ENCODE peak calls at places on chromosome 1, in ten cellular contexts. J, D, Q, B, U, E, X, A, L and Z are unnamed samples.

GRCh38 chr1:79005945-79006344 is 585 bp downstream of the ADGRL4 start:
- DNase-seq in J (peak; percentile 47), D (no peak), Q (no peak), B (no peak), U (no peak), E (no peak), X (no peak), A (no peak), L (no peak), Z (no peak)

GRCh38 chr1:55257958-55258357 is 42.8 kb upstream of the USP24 start:
- DNase-seq in J (no peak), D (no peak), Q (no peak), B (peak; percentile 52), U (no peak), E (no peak), X (no peak), A (no peak), L (no peak), Z (no peak)

GRCh38 chr1:234763910-234764309 is 153.9 kb upstream of the IRF2BP2 start:
- DNase-seq in J (no peak), D (no peak), Q (no peak), B (no peak), U (no peak), E (no peak), X (no peak), A (no peak), L (no peak), Z (no peak)

GRCh38 chr1:175679931-175680652 is 63.3 kb downstream of the TNR start:
- DNase-seq in J (no peak), D (peak; percentile 88), Q (no peak), B (no peak), U (no peak), E (no peak), X (no peak), A (no peak), L (no peak), Z (no peak)

GRCh38 chr1:104648269-104648691 is 898.6 kb downstream of the AMY1C start:
- DNase-seq in J (no peak), D (peak; percentile 60), Q (peak; percentile 3), B (peak; percentile 5), U (no peak), E (no peak), X (no peak), A (no peak), L (no peak), Z (no peak)

GRCh38 chr1:224773646-224774045 is 155.8 kb upstream of the DNAH14 start:
- DNase-seq in J (no peak), D (no peak), Q (no peak), B (no peak), U (no peak), E (no peak), X (no peak), A (no peak), L (no peak), Z (no peak)

GRCh38 chr1:91871994-91872393 is 14.0 kb downstream of the TGFBR3 start:
- DNase-seq in J (peak; percentile 29), D (no peak), Q (no peak), B (peak; percentile 44), U (no peak), E (no peak), X (no peak), A (no peak), L (no peak), Z (no peak)

GRCh38 chr1:20440785-20441200 is 45.2 kb downstream of the CAMK2N1 start:
- DNase-seq in J (peak; percentile 14), D (peak; percentile 88), Q (peak; percentile 42), B (peak; percentile 60), U (peak; percentile 35), E (peak; percentile 37), X (peak; percentile 45), A (peak; percentile 51), L (no peak), Z (no peak)

GRCh38 chr1:171909711-171910110 is 68.4 kb downstream of the DNM3 start:
- DNase-seq in J (peak; percentile 25), D (no peak), Q (no peak), B (no peak), U (no peak), E (no peak), X (no peak), A (no peak), L (no peak), Z (no peak)

GRCh38 chr1:206770531-206771352 is at the start of gene IL19:
- DNase-seq in J (peak; percentile 60), D (peak; percentile 57), Q (no peak), B (peak; percentile 76), U (no peak), E (no peak), X (no peak), A (no peak), L (no peak), Z (no peak)

GRCh38 chr1:236103646-236104218 is 38.6 kb upstream of the GPR137B start:
- DNase-seq in J (peak; percentile 63), D (peak; percentile 75), Q (peak; percentile 65), B (peak; percentile 49), U (peak; percentile 24), E (peak; percentile 46), X (peak; percentile 50), A (peak; percentile 55), L (no peak), Z (peak; percentile 65)

GRCh38 chr1:197585809-197586208 is 189.5 kb downstream of the DENND1B start:
- DNase-seq in J (no peak), D (no peak), Q (no peak), B (no peak), U (no peak), E (no peak), X (no peak), A (no peak), L (no peak), Z (no peak)

GRCh38 chr1:201471772-201472171 is 2.8 kb upstream of the PHLDA3 start:
- DNase-seq in J (no peak), D (no peak), Q (no peak), B (peak; percentile 73), U (no peak), E (no peak), X (no peak), A (no peak), L (no peak), Z (no peak)

GRCh38 chr1:173506437-173506836 is 29.3 kb downstream of the PRDX6 start:
- DNase-seq in J (no peak), D (no peak), Q (no peak), B (peak; percentile 39), U (no peak), E (no peak), X (no peak), A (no peak), L (peak; percentile 76), Z (no peak)